ENCODE peak calls at places on chromosomes 6 and 20, in eight cellular contexts. One of them, this sample, is unnamed.

GRCh38 chr20:16606468-16606867 is 33.2 kb upstream of the KIF16B start:
- DNase-seq in dorsolateral prefrontal cortex: no peak
- DNase-seq in mesendoderm: no peak
- DNase-seq in lung: no peak
- DNase-seq in heart right ventricle: no peak
- DNase-seq in cardiac muscle cell: no peak
- DNase-seq in RWPE1: no peak
- DNase-seq in substantia nigra: no peak
- DNase-seq in this sample: no peak

GRCh38 chr20:37275125-37275524 is 13.5 kb upstream of the GHRH start:
- DNase-seq in substantia nigra: no peak
- DNase-seq in dorsolateral prefrontal cortex: no peak
- DNase-seq in cardiac muscle cell: no peak
- DNase-seq in lung: no peak
- DNase-seq in mesendoderm: no peak
- DNase-seq in heart right ventricle: no peak
- DNase-seq in RWPE1: no peak
- DNase-seq in this sample: no peak

GRCh38 chr20:53208110-53208908 is 236.2 kb downstream of the TSHZ2 start:
- DNase-seq in lung: no peak
- DNase-seq in heart right ventricle: no peak
- DNase-seq in mesendoderm: peak
- DNase-seq in cardiac muscle cell: no peak
- DNase-seq in dorsolateral prefrontal cortex: no peak
- DNase-seq in RWPE1: no peak
- DNase-seq in substantia nigra: no peak
- DNase-seq in this sample: no peak

GRCh38 chr6:140078552-140079126 is 704.2 kb upstream of the CITED2 start:
- DNase-seq in lung: no peak
- DNase-seq in mesendoderm: no peak
- DNase-seq in substantia nigra: no peak
- DNase-seq in RWPE1: no peak
- DNase-seq in heart right ventricle: peak
- DNase-seq in dorsolateral prefrontal cortex: no peak
- DNase-seq in cardiac muscle cell: peak
- DNase-seq in this sample: no peak

GRCh38 chr6:89297695-89298351 is 17.3 kb downstream of the GABRR2 start:
- DNase-seq in mesendoderm: peak
- DNase-seq in dorsolateral prefrontal cortex: no peak
- DNase-seq in heart right ventricle: peak
- DNase-seq in substantia nigra: no peak
- DNase-seq in cardiac muscle cell: peak
- DNase-seq in lung: no peak
- DNase-seq in RWPE1: peak
- DNase-seq in this sample: no peak

GRCh38 chr6:10521104-10521808 is at the start of gene GCNT2:
- DNase-seq in dorsolateral prefrontal cortex: no peak
- DNase-seq in cardiac muscle cell: peak
- DNase-seq in mesendoderm: peak
- DNase-seq in RWPE1: peak
- DNase-seq in heart right ventricle: no peak
- DNase-seq in lung: peak
- DNase-seq in substantia nigra: no peak
- DNase-seq in this sample: no peak

GRCh38 chr6:146357578-146358340 is 185.9 kb upstream of the RAB32 start:
- DNase-seq in mesendoderm: no peak
- DNase-seq in heart right ventricle: no peak
- DNase-seq in substantia nigra: no peak
- DNase-seq in cardiac muscle cell: peak
- DNase-seq in dorsolateral prefrontal cortex: no peak
- DNase-seq in lung: no peak
- DNase-seq in RWPE1: peak
- DNase-seq in this sample: no peak

GRCh38 chr20:23257106-23257761 is 93.4 kb upstream of the NXT1 start:
- DNase-seq in dorsolateral prefrontal cortex: no peak
- DNase-seq in mesendoderm: no peak
- DNase-seq in lung: no peak
- DNase-seq in cardiac muscle cell: peak
- DNase-seq in RWPE1: no peak
- DNase-seq in heart right ventricle: no peak
- DNase-seq in substantia nigra: no peak
- DNase-seq in this sample: no peak

GRCh38 chr6:105402090-105402980 is 547 bp downstream of the PREP start:
- DNase-seq in RWPE1: peak
- DNase-seq in cardiac muscle cell: peak
- DNase-seq in mesendoderm: peak
- DNase-seq in substantia nigra: no peak
- DNase-seq in lung: no peak
- DNase-seq in dorsolateral prefrontal cortex: no peak
- DNase-seq in heart right ventricle: peak
- DNase-seq in this sample: peak

GRCh38 chr20:22352019-22352418 is 232.4 kb downstream of the FOXA2 start:
- DNase-seq in RWPE1: no peak
- DNase-seq in lung: no peak
- DNase-seq in substantia nigra: no peak
- DNase-seq in dorsolateral prefrontal cortex: no peak
- DNase-seq in cardiac muscle cell: no peak
- DNase-seq in heart right ventricle: no peak
- DNase-seq in mesendoderm: no peak
- DNase-seq in this sample: no peak

GRCh38 chr20:19938421-19938787 is 78.8 kb upstream of the NAA20 start:
- DNase-seq in RWPE1: no peak
- DNase-seq in substantia nigra: no peak
- DNase-seq in lung: no peak
- DNase-seq in dorsolateral prefrontal cortex: no peak
- DNase-seq in cardiac muscle cell: no peak
- DNase-seq in heart right ventricle: no peak
- DNase-seq in mesendoderm: no peak
- DNase-seq in this sample: no peak

GRCh38 chr20:42516692-42517091 is 673.0 kb downstream of the PTPRT start:
- DNase-seq in dorsolateral prefrontal cortex: no peak
- DNase-seq in RWPE1: no peak
- DNase-seq in heart right ventricle: no peak
- DNase-seq in substantia nigra: no peak
- DNase-seq in lung: no peak
- DNase-seq in mesendoderm: no peak
- DNase-seq in cardiac muscle cell: no peak
- DNase-seq in this sample: no peak

GRCh38 chr6:30601436-30601814 is 15.6 kb downstream of the PPP1R10 start:
- DNase-seq in heart right ventricle: no peak
- DNase-seq in lung: no peak
- DNase-seq in substantia nigra: no peak
- DNase-seq in cardiac muscle cell: no peak
- DNase-seq in mesendoderm: no peak
- DNase-seq in dorsolateral prefrontal cortex: no peak
- DNase-seq in RWPE1: no peak
- DNase-seq in this sample: no peak

GRCh38 chr6:28785962-28786679 is 137.7 kb downstream of the TRIM27 start:
- DNase-seq in substantia nigra: no peak
- DNase-seq in lung: no peak
- DNase-seq in RWPE1: no peak
- DNase-seq in dorsolateral prefrontal cortex: no peak
- DNase-seq in mesendoderm: no peak
- DNase-seq in cardiac muscle cell: no peak
- DNase-seq in heart right ventricle: no peak
- DNase-seq in this sample: no peak

GRCh38 chr6:139146317-139146726 is 11.4 kb downstream of the HECA start:
- DNase-seq in heart right ventricle: no peak
- DNase-seq in cardiac muscle cell: no peak
- DNase-seq in dorsolateral prefrontal cortex: no peak
- DNase-seq in RWPE1: no peak
- DNase-seq in substantia nigra: no peak
- DNase-seq in lung: no peak
- DNase-seq in mesendoderm: no peak
- DNase-seq in this sample: no peak

GRCh38 chr6:20542927-20543602 is 8.8 kb downstream of the CDKAL1 start:
- DNase-seq in lung: no peak
- DNase-seq in mesendoderm: no peak
- DNase-seq in cardiac muscle cell: peak
- DNase-seq in heart right ventricle: no peak
- DNase-seq in substantia nigra: no peak
- DNase-seq in RWPE1: peak
- DNase-seq in dorsolateral prefrontal cortex: no peak
- DNase-seq in this sample: no peak

GRCh38 chr6:9412951-9413559 is 977.7 kb upstream of the SLC35B3 start:
- DNase-seq in lung: no peak
- DNase-seq in dorsolateral prefrontal cortex: no peak
- DNase-seq in RWPE1: peak
- DNase-seq in cardiac muscle cell: peak
- DNase-seq in mesendoderm: peak
- DNase-seq in heart right ventricle: peak
- DNase-seq in substantia nigra: no peak
- DNase-seq in this sample: no peak

GRCh38 chr20:35952480-35953410 is 1.6 kb downstream of the SCAND1 start:
- DNase-seq in cardiac muscle cell: peak
- DNase-seq in heart right ventricle: no peak
- DNase-seq in dorsolateral prefrontal cortex: no peak
- DNase-seq in RWPE1: peak
- DNase-seq in mesendoderm: peak
- DNase-seq in lung: no peak
- DNase-seq in substantia nigra: no peak
- DNase-seq in this sample: no peak
- H3K27ac ChIP-seq in cardiac muscle cell: peak
- H3K27ac ChIP-seq in heart right ventricle: peak
- H3K27ac ChIP-seq in dorsolateral prefrontal cortex: peak
- H3K27ac ChIP-seq in RWPE1: peak
- H3K27ac ChIP-seq in mesendoderm: no peak
- H3K27ac ChIP-seq in lung: peak
- H3K27ac ChIP-seq in substantia nigra: peak
- H3K27ac ChIP-seq in this sample: peak

GRCh38 chr6:42155293-42155692 is 12.9 kb upstream of the C6orf132 start:
- DNase-seq in heart right ventricle: no peak
- DNase-seq in mesendoderm: no peak
- DNase-seq in cardiac muscle cell: no peak
- DNase-seq in RWPE1: no peak
- DNase-seq in dorsolateral prefrontal cortex: no peak
- DNase-seq in lung: no peak
- DNase-seq in substantia nigra: no peak
- DNase-seq in this sample: no peak

GRCh38 chr6:42156638-42157037 is 14.2 kb upstream of the C6orf132 start:
- DNase-seq in cardiac muscle cell: no peak
- DNase-seq in substantia nigra: no peak
- DNase-seq in dorsolateral prefrontal cortex: no peak
- DNase-seq in mesendoderm: no peak
- DNase-seq in lung: no peak
- DNase-seq in heart right ventricle: no peak
- DNase-seq in RWPE1: no peak
- DNase-seq in this sample: no peak

GRCh38 chr6:42159431-42160024 is 13.6 kb upstream of the GUCA1A start:
- DNase-seq in heart right ventricle: no peak
- DNase-seq in substantia nigra: no peak
- DNase-seq in RWPE1: no peak
- DNase-seq in lung: no peak
- DNase-seq in cardiac muscle cell: no peak
- DNase-seq in mesendoderm: no peak
- DNase-seq in dorsolateral prefrontal cortex: no peak
- DNase-seq in this sample: no peak

GRCh38 chr6:42158631-42159030 is 14.5 kb upstream of the GUCA1A start:
- DNase-seq in substantia nigra: no peak
- DNase-seq in mesendoderm: no peak
- DNase-seq in RWPE1: no peak
- DNase-seq in dorsolateral prefrontal cortex: no peak
- DNase-seq in lung: no peak
- DNase-seq in cardiac muscle cell: no peak
- DNase-seq in heart right ventricle: no peak
- DNase-seq in this sample: no peak

DNA sequence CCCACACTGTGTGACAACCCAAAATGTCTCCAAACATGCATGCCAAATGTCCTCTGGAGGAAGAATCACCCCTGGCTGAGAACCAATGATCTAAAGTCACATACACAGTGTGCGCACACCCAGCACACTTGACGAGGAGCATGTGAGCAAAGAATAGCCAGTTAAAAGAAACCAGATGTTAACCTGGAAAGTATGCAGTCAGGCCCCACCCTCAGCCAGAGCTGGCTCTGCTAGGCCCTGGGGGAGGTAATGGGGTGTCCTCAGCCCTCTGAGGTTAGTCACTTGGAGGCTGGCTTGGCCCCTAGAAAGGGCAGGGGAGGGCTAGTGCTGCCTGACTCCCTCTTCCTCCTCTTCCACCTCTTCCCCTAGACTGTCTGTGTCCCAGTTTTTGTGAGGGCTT is 15.2 kb upstream of the GUCA1A start:
- DNase-seq in mesendoderm: no peak
- DNase-seq in dorsolateral prefrontal cortex: no peak
- DNase-seq in cardiac muscle cell: peak
- DNase-seq in RWPE1: no peak
- DNase-seq in substantia nigra: no peak
- DNase-seq in heart right ventricle: no peak
- DNase-seq in lung: no peak
- DNase-seq in this sample: no peak
- H3K27ac ChIP-seq in mesendoderm: no peak
- H3K27ac ChIP-seq in dorsolateral prefrontal cortex: no peak
- H3K27ac ChIP-seq in cardiac muscle cell: no peak
- H3K27ac ChIP-seq in RWPE1: peak
- H3K27ac ChIP-seq in substantia nigra: no peak
- H3K27ac ChIP-seq in heart right ventricle: no peak
- H3K27ac ChIP-seq in lung: no peak
- H3K27ac ChIP-seq in this sample: no peak

DNA sequence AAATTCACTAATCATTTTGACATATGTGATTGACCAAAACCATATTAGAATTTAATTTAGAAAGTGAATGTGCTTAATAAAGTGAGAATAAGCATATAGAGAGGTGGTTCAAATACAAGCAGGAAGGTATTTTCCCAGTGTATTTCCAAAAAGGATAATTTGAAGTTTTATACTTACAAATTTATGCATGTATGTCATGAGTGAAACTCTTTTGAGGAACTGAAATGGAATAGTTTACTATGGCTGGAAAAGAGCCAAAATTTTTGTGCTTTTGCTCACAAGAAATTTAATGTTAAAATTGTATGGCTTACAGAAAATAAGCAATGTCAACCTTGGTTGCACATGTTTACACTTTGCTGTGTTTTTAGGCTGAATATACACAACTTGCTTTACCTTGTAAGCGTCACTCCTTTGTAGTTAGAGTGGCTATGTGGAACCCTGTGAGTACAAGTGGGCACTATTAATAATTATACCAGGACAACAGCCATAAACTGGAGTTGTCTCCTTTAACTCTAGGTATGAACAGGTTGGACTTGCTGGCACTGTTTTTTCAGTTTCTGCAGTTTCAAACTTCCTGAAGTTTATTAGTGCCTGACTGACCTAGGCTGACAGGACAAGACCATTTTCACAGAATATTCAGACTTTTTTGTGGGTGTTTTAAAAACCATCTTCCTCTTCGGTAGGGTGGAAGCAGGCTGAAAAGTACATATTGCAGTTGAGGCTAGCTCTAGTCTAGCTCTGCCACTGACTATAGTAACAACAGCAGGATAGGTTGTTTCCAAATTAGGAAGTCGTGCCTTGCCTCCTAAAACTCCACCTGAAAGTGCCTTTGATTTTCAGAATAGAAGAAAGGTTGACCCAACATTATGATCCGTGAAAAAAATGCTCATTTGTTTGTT is 6.0 kb downstream of the AFDN start:
- DNase-seq in mesendoderm: no peak
- DNase-seq in substantia nigra: no peak
- DNase-seq in RWPE1: no peak
- DNase-seq in heart right ventricle: no peak
- DNase-seq in cardiac muscle cell: no peak
- DNase-seq in dorsolateral prefrontal cortex: no peak
- DNase-seq in lung: no peak
- DNase-seq in this sample: no peak
- H3K27ac ChIP-seq in mesendoderm: no peak
- H3K27ac ChIP-seq in substantia nigra: no peak
- H3K27ac ChIP-seq in RWPE1: no peak
- H3K27ac ChIP-seq in heart right ventricle: no peak
- H3K27ac ChIP-seq in cardiac muscle cell: peak
- H3K27ac ChIP-seq in dorsolateral prefrontal cortex: no peak
- H3K27ac ChIP-seq in lung: no peak
- H3K27ac ChIP-seq in this sample: no peak

GRCh38 chr6:18395851-18396187 is 8.7 kb downstream of the RNF144B start:
- DNase-seq in heart right ventricle: no peak
- DNase-seq in substantia nigra: no peak
- DNase-seq in RWPE1: no peak
- DNase-seq in lung: no peak
- DNase-seq in cardiac muscle cell: no peak
- DNase-seq in dorsolateral prefrontal cortex: no peak
- DNase-seq in mesendoderm: no peak
- DNase-seq in this sample: no peak
- H3K27ac ChIP-seq in heart right ventricle: no peak
- H3K27ac ChIP-seq in substantia nigra: no peak
- H3K27ac ChIP-seq in RWPE1: peak
- H3K27ac ChIP-seq in lung: no peak
- H3K27ac ChIP-seq in cardiac muscle cell: no peak
- H3K27ac ChIP-seq in dorsolateral prefrontal cortex: no peak
- H3K27ac ChIP-seq in mesendoderm: no peak
- H3K27ac ChIP-seq in this sample: no peak